ENCODE peak calls at places on chromosomes 13 and 19, in six cellular contexts. M is WTC11, G is H1, N is GM12878, I is HCT116, C is HepG2. U is an unnamed sample.

GRCh38 chr13:73064991-73065390 is 6.2 kb downstream of the KLF5 start:
- DNase-seq in M (no peak), G (no peak), N (no peak), I (no peak), C (no peak), U (no peak)

GRCh38 chr13:106299616-106300015 is 235.8 kb downstream of the EFNB2 start:
- DNase-seq in M (no peak), G (no peak), N (no peak), I (no peak), C (no peak), U (no peak)

GRCh38 chr19:27824108-27824507 is 1388.8 kb downstream of the UQCRFS1 start:
- DNase-seq in M (no peak), G (no peak), N (no peak), I (no peak), C (no peak), U (no peak)

GRCh38 chr19:4803736-4804695 is 12.5 kb downstream of the FEM1A start:
- DNase-seq in M (peak; percentile 93), G (peak; percentile 57), N (no peak), I (peak; percentile 41), C (peak; percentile 66), U (peak; percentile 81)

GRCh38 chr13:48125794-48126228 is 30.9 kb upstream of the MED4 start:
- DNase-seq in M (no peak), G (no peak), N (no peak), I (no peak), C (peak; percentile 25), U (no peak)

GRCh38 chr13:28495586-28496564 is 947 bp upstream of the FLT1 start:
- DNase-seq in M (no peak), G (no peak), N (no peak), I (no peak), C (no peak), U (no peak)

GRCh38 chr13:33758113-33758512 is 59.8 kb upstream of the RFC3 start:
- DNase-seq in M (no peak), G (no peak), N (no peak), I (no peak), C (no peak), U (no peak)

GRCh38 chr19:32318884-32319520 is 26.4 kb upstream of the ZNF507 start:
- DNase-seq in M (peak; percentile 67), G (no peak), N (no peak), I (peak; percentile 8), C (no peak), U (peak; percentile 49)

GRCh38 chr13:95226932-95227718 is 74.1 kb downstream of the ABCC4 start:
- DNase-seq in M (no peak), G (no peak), N (peak; percentile 88), I (no peak), C (no peak), U (peak; percentile 45)

GRCh38 chr19:58227964-58228583 is 640 bp upstream of the ZNF544 start:
- DNase-seq in M (no peak), G (no peak), N (no peak), I (no peak), C (no peak), U (no peak)

GRCh38 chr13:100519626-100520025 is 69.0 kb downstream of the GGACT start:
- DNase-seq in M (no peak), G (no peak), N (no peak), I (no peak), C (no peak), U (no peak)

GRCh38 chr19:10408511-10409291 is 5.4 kb upstream of the CDC37 start:
- DNase-seq in M (no peak), G (no peak), N (no peak), I (no peak), C (no peak), U (no peak)

GRCh38 chr13:72469932-72470331 is 257.5 kb downstream of the MZT1 start:
- DNase-seq in M (no peak), G (no peak), N (no peak), I (no peak), C (no peak), U (no peak)

GRCh38 chr19:3357731-3358391 is 8.5 kb upstream of the NFIC start:
- DNase-seq in M (no peak), G (no peak), N (no peak), I (no peak), C (no peak), U (peak; percentile 61)

GRCh38 chr19:12247644-12248222 is 47.0 kb downstream of the ZNF44 start:
- DNase-seq in M (no peak), G (no peak), N (no peak), I (no peak), C (no peak), U (no peak)

GRCh38 chr13:82358284-82358683 is 1524.0 kb downstream of the SLITRK1 start:
- DNase-seq in M (no peak), G (no peak), N (no peak), I (no peak), C (no peak), U (no peak)

GRCh38 chr19:5607318-5608270 is 15.0 kb downstream of the SAFB2 start:
- DNase-seq in M (no peak), G (no peak), N (no peak), I (no peak), C (no peak), U (no peak)

GRCh38 chr13:39929583-39929982 is 274.1 kb downstream of the COG6 start:
- DNase-seq in M (no peak), G (no peak), N (no peak), I (no peak), C (no peak), U (no peak)

GRCh38 chr13:67075239-67075638 is 154.9 kb downstream of the PCDH9 start:
- DNase-seq in M (no peak), G (no peak), N (no peak), I (no peak), C (no peak), U (no peak)

GRCh38 chr13:34867590-34867989 is 74.5 kb upstream of the NBEA start:
- DNase-seq in M (no peak), G (no peak), N (peak; percentile 3), I (no peak), C (no peak), U (no peak)

GRCh38 chr19:37007587-37008220 is 70.5 kb upstream of the ZNF420 start:
- DNase-seq in M (no peak), G (peak; percentile 1), N (no peak), I (no peak), C (no peak), U (peak; percentile 36)

GRCh38 chr19:1084024-1084868 is 10.9 kb downstream of the POLR2E start:
- DNase-seq in M (no peak), G (no peak), N (no peak), I (no peak), C (no peak), U (no peak)

GRCh38 chr19:3539743-3540118 is 757 bp downstream of the TEKTIP1 start:
- DNase-seq in M (no peak), G (no peak), N (no peak), I (no peak), C (no peak), U (no peak)

GRCh38 chr13:75839418-75839817 is 203.3 kb downstream of the LMO7 start:
- DNase-seq in M (no peak), G (no peak), N (no peak), I (no peak), C (no peak), U (no peak)

GRCh38 chr13:60538566-60538965 is 141.5 kb downstream of the TDRD3 start:
- DNase-seq in M (no peak), G (no peak), N (no peak), I (no peak), C (no peak), U (no peak)

DNA sequence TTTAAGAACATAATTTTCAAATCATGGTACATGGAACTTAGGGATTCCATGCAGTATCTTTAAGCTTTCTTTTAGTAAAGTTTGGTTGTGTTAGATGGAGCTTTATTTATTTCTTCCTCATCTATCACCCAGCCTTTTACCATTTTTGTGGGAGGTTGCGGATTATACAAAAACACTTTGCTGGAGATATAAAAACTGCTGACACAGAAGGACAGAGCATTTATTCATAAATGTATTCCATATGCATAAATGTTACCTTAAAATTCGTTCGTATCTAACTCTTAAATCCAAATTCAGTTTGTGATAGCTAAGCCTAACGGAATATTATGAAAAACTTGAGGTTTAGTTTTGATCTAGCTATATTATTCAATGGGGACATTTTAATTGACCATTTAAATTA is 143.3 kb downstream of the TDRD3 start:
- DNase-seq in M (no peak), G (no peak), N (no peak), I (no peak), C (no peak), U (no peak)
- TF ChIP-seq ATF3 in M (no peak), G (no peak), N (no peak), I (no peak), C (no peak), U (no peak)

DNA sequence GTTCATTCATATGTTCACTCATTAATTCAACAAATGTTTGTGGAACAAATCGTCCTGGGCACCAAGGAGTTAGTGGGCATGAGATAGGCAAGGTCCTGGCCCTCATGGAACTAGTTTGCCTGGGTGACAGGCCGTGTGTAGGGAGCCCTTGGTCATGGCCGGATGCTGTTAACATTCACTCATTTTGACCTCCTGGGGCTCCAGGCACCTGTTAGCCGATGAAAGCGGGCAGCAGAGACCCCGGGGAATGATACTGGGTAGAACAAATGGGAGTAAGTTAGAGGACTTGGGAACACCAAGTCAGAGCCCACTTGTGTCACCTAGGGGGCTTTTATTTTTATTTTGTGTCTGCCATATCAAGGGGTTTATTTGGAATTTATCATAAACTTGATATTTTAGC is 6.6 kb downstream of the MED25 start:
- DNase-seq in M (no peak), G (no peak), N (no peak), I (no peak), C (no peak), U (no peak)
- TF ChIP-seq ATF3 in M (no peak), G (no peak), N (no peak), I (no peak), C (no peak), U (no peak)

GRCh38 chr13:98710521-98710920 is 42.0 kb downstream of the SLC15A1 start:
- DNase-seq in M (no peak), G (no peak), N (no peak), I (no peak), C (no peak), U (no peak)
- TF ChIP-seq ATF3 in M (no peak), G (no peak), N (no peak), I (no peak), C (no peak), U (no peak)

DNA sequence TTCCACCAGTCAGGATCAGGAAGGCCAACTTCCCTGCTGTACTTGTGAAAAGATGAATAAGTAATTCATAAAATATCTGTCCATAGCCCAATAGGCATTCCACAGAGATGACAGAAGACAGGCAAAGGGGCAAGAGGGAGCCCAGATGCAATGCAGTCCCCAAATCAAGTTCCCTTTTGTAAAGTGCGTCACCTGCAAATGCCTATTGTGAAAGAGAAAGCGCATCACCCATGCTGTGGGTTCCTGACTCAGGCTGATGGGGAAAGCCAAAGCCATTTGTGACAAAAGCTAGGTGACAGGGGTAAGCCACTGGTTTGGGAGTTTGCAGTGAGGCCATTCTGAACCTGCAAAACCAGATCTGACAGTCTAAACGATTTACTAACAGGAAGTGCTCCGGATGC is 157.5 kb upstream of the ZNF536 start:
- DNase-seq in M (no peak), G (no peak), N (peak; percentile 1), I (no peak), C (no peak), U (no peak)
- TF ChIP-seq ATF3 in M (no peak), G (no peak), N (no peak), I (no peak), C (no peak), U (no peak)

DNA sequence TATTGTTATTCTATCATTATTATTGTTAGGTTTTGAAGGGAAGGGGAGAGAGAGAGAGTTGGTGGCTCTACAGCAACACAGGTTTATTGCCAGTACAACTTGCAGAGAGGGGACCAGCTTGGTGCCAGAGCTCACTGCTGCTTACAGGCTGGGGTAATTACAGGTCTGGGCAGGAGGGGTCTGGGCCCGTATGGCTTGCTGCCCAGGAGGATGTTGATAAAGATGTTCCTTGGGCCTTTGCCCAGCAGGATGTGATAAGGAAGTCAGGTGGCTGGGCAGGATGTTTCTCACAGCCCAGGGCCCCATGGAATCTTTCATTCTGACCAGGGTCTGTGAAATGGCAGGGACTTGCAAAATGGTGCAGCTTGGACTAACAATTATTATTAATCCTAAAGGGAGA is 64.2 kb upstream of the ZNF599 start:
- DNase-seq in M (no peak), G (no peak), N (no peak), I (no peak), C (no peak), U (no peak)
- TF ChIP-seq ATF3 in M (no peak), G (no peak), N (no peak), I (no peak), C (no peak), U (no peak)

U was measured in K562.